ENCODE peak calls at places on chromosomes 4 and X, in ten cellular contexts. I is fibroblast of pulmonary artery, Z is substantia nigra, S is LoVo, R is DMS 273 treated with DMSO at 0.1 percent for 48 hours, G is stromal cell of bone marrow, B is hepatocyte, X is kidney glomerular epithelial cell, N is HT-29, O is G401. K is an unnamed sample.

GRCh38 chr4:40379248-40379647 is 44.1 kb downstream of the CHRNA9 start:
- DNase-seq in I (no peak), Z (no peak), S (no peak), R (no peak), G (no peak), B (no peak), X (no peak), N (no peak), O (no peak), K (no peak)

GRCh38 chrX:67714004-67714403 is 170.2 kb downstream of the AR start:
- DNase-seq in I (no peak), Z (no peak), S (no peak), R (no peak), G (no peak), B (no peak), X (no peak), N (no peak), O (no peak), K (no peak)

GRCh38 chrX:103376979-103377324 is 614 bp downstream of the BEX3 start:
- DNase-seq in I (peak; percentile 46), Z (no peak), S (no peak), R (no peak), G (no peak), B (peak; percentile 46), X (no peak), N (no peak), O (no peak), K (no peak)

GRCh38 chr4:133148690-133149363 is at the start of gene PCDH10:
- DNase-seq in I (peak; percentile 98), Z (peak; percentile 97), S (no peak), R (peak; percentile 23), G (peak; percentile 71), B (peak; percentile 96), X (peak; percentile 75), N (no peak), O (peak; percentile 55), K (no peak)

GRCh38 chr4:24471623-24472510 is 112.5 kb downstream of the DHX15 start:
- DNase-seq in I (no peak), Z (no peak), S (no peak), R (no peak), G (no peak), B (peak; percentile 30), X (no peak), N (no peak), O (peak; percentile 35), K (no peak)

GRCh38 chrX:274904-275475 is 6.2 kb upstream of the PLCXD1 start:
- DNase-seq in I (no peak), Z (no peak), S (no peak), R (no peak), G (no peak), B (peak; percentile 72), X (no peak), N (peak; percentile 21), O (no peak), K (no peak)

GRCh38 chr4:115770046-115770543 is 656.7 kb upstream of the NDST4 start:
- DNase-seq in I (no peak), Z (no peak), S (no peak), R (no peak), G (no peak), B (no peak), X (no peak), N (no peak), O (peak; percentile 92), K (no peak)

GRCh38 chrX:46341767-46342322 is 203.4 kb downstream of the ZNF674 start:
- DNase-seq in I (peak; percentile 7), Z (no peak), S (no peak), R (no peak), G (no peak), B (no peak), X (no peak), N (peak; percentile 23), O (no peak), K (no peak)

GRCh38 chr4:17493629-17494028 is 18.3 kb downstream of the QDPR start:
- DNase-seq in I (no peak), Z (no peak), S (no peak), R (no peak), G (no peak), B (no peak), X (no peak), N (peak; percentile 36), O (no peak), K (no peak)

GRCh38 chr4:3677671-3678070 is 88.5 kb upstream of the ADRA2C start:
- DNase-seq in I (no peak), Z (no peak), S (no peak), R (no peak), G (no peak), B (no peak), X (no peak), N (no peak), O (no peak), K (no peak)

GRCh38 chrX:74449937-74450330 is 28.6 kb downstream of the SLC16A2 start:
- DNase-seq in I (peak; percentile 4), Z (no peak), S (no peak), R (no peak), G (peak; percentile 9), B (no peak), X (no peak), N (no peak), O (no peak), K (no peak)

GRCh38 chrX:20315140-20315539 is 48.4 kb upstream of the RPS6KA3 start:
- DNase-seq in I (no peak), Z (no peak), S (no peak), R (no peak), G (no peak), B (peak; percentile 8), X (no peak), N (no peak), O (no peak), K (no peak)